ENCODE peak calls at places on chromosomes 2 and 18, in seven cellular contexts. X is A549; B is spleen; U is AG09309; G is esophagus squamous epithelium; O is foreskin fibroblast; H is CD4-positive, alpha-beta T cell. W is an unnamed sample.

GRCh38 chr2:173625315-173625714 is 270.6 kb downstream of the CDCA7 start:
- DNase-seq in X (no peak), B (no peak), U (no peak), G (no peak), O (no peak), H (no peak), W (no peak)

GRCh38 chr2:64818650-64819032 is 164.9 kb upstream of the SERTAD2 start:
- DNase-seq in X (no peak), B (no peak), U (no peak), G (no peak), O (no peak), H (no peak), W (no peak)

GRCh38 chr2:10258726-10259125 is 44.0 kb upstream of the HPCAL1 start:
- DNase-seq in X (no peak), B (peak; percentile 21), U (no peak), G (no peak), O (no peak), H (no peak), W (no peak)

GRCh38 chr2:240585101-240585500 is 1.4 kb upstream of the CAPN10 start:
- DNase-seq in X (no peak), B (peak; percentile 79), U (no peak), G (no peak), O (no peak), H (no peak), W (no peak)

GRCh38 chr2:168545439-168546082 is 89.5 kb downstream of the CERS6 start:
- DNase-seq in X (peak; percentile 59), B (no peak), U (peak; percentile 52), G (no peak), O (peak; percentile 92), H (no peak), W (no peak)

GRCh38 chr2:191878576-191879298 is 31.8 kb upstream of the CAVIN2 start:
- DNase-seq in X (peak; percentile 55), B (no peak), U (peak; percentile 84), G (no peak), O (peak; percentile 80), H (no peak), W (no peak)

GRCh38 chr2:234500394-234501006 is 3.6 kb upstream of the ARL4C start:
- DNase-seq in X (peak; percentile 83), B (peak; percentile 94), U (no peak), G (peak; percentile 49), O (peak; percentile 79), H (peak; percentile 71), W (no peak)

GRCh38 chr2:45169339-45170190 is 160.3 kb upstream of the SIX2 start:
- DNase-seq in X (peak; percentile 51), B (no peak), U (no peak), G (no peak), O (peak; percentile 51), H (no peak), W (peak; percentile 19)

GRCh38 chr2:209977386-209978239 is 24.8 kb upstream of the RPE start:
- DNase-seq in X (peak; percentile 44), B (no peak), U (peak; percentile 10), G (no peak), O (peak; percentile 47), H (no peak), W (peak; percentile 21)

GRCh38 chr2:152335851-152336102 is 803 bp downstream of the FMNL2 start:
- DNase-seq in X (peak; percentile 24), B (peak; percentile 80), U (no peak), G (no peak), O (no peak), H (no peak), W (no peak)

GRCh38 chr2:101113441-101114267 is 37.5 kb downstream of the TBC1D8 start:
- DNase-seq in X (peak; percentile 96), B (no peak), U (peak; percentile 82), G (no peak), O (peak; percentile 92), H (no peak), W (no peak)

GRCh38 chr2:105780606-105781005 is 35.9 kb downstream of the NCK2 start:
- DNase-seq in X (no peak), B (no peak), U (no peak), G (no peak), O (no peak), H (no peak), W (no peak)

GRCh38 chr2:122627388-122627787 is 871.9 kb downstream of the TSN start:
- DNase-seq in X (no peak), B (no peak), U (no peak), G (no peak), O (peak; percentile 6), H (no peak), W (no peak)

GRCh38 chr2:43110442-43110871 is 115.9 kb downstream of the ZFP36L2 start:
- DNase-seq in X (peak; percentile 69), B (no peak), U (peak; percentile 56), G (no peak), O (peak; percentile 81), H (no peak), W (no peak)

GRCh38 chr2:158038906-158039305 is 62.8 kb upstream of the UPP2 start:
- DNase-seq in X (no peak), B (no peak), U (no peak), G (no peak), O (no peak), H (no peak), W (no peak)

GRCh38 chr2:158031371-158031770 is 70.3 kb upstream of the UPP2 start:
- DNase-seq in X (no peak), B (no peak), U (no peak), G (no peak), O (no peak), H (no peak), W (no peak)

GRCh38 chr2:158034198-158034831 is 67.4 kb upstream of the UPP2 start:
- DNase-seq in X (peak; percentile 75), B (no peak), U (peak; percentile 27), G (no peak), O (peak; percentile 80), H (no peak), W (peak; percentile 47)
- TF ChIP-seq CTCF in X (peak; percentile 68), B (peak; percentile 42), U (peak; percentile 73), G (peak; percentile 15), O (peak; percentile 62), H (peak; percentile 30), W (peak; percentile 93)

GRCh38 chr18:65439184-65439583 is 311.6 kb upstream of the CDH7 start:
- DNase-seq in X (peak; percentile 1), B (no peak), U (no peak), G (no peak), O (peak; percentile 20), H (no peak), W (peak; percentile 20)

GRCh38 chr18:65435529-65435928 is 315.3 kb upstream of the CDH7 start:
- DNase-seq in X (no peak), B (no peak), U (no peak), G (no peak), O (no peak), H (no peak), W (no peak)

GRCh38 chr18:65436430-65436829 is 314.4 kb upstream of the CDH7 start:
- DNase-seq in X (no peak), B (no peak), U (no peak), G (no peak), O (no peak), H (no peak), W (no peak)
- TF ChIP-seq CTCF in X (no peak), B (no peak), U (no peak), G (no peak), O (no peak), H (no peak), W (no peak)

GRCh38 chr2:131493199-131494018 is 1.2 kb upstream of the MZT2A start:
- DNase-seq in X (no peak), B (peak; percentile 80), U (no peak), G (no peak), O (peak; percentile 7), H (no peak), W (no peak)
- TF ChIP-seq CTCF in X (no peak), B (no peak), U (no peak), G (no peak), O (no peak), H (no peak), W (no peak)

GRCh38 chr2:35199298-35199697 is 1156.3 kb upstream of the CRIM1 start:
- DNase-seq in X (peak; percentile 13), B (no peak), U (no peak), G (no peak), O (no peak), H (no peak), W (no peak)
- TF ChIP-seq CTCF in X (no peak), B (no peak), U (no peak), G (no peak), O (no peak), H (no peak), W (peak; percentile 13)

GRCh38 chr2:48528431-48528830 is 1.5 kb upstream of the STON1 start:
- DNase-seq in X (no peak), B (no peak), U (no peak), G (no peak), O (no peak), H (no peak), W (no peak)

GRCh38 chr2:48531141-48531648 is 1.2 kb downstream of the STON1 start:
- DNase-seq in X (no peak), B (no peak), U (peak; percentile 95), G (no peak), O (peak; percentile 67), H (no peak), W (no peak)

GRCh38 chr2:48529189-48529588 is 765 bp upstream of the STON1 start:
- DNase-seq in X (no peak), B (no peak), U (no peak), G (no peak), O (peak; percentile 42), H (no peak), W (no peak)

GRCh38 chr2:48529676-48530032 is 300 bp upstream of the STON1 start:
- DNase-seq in X (no peak), B (no peak), U (no peak), G (no peak), O (no peak), H (no peak), W (no peak)

DNA sequence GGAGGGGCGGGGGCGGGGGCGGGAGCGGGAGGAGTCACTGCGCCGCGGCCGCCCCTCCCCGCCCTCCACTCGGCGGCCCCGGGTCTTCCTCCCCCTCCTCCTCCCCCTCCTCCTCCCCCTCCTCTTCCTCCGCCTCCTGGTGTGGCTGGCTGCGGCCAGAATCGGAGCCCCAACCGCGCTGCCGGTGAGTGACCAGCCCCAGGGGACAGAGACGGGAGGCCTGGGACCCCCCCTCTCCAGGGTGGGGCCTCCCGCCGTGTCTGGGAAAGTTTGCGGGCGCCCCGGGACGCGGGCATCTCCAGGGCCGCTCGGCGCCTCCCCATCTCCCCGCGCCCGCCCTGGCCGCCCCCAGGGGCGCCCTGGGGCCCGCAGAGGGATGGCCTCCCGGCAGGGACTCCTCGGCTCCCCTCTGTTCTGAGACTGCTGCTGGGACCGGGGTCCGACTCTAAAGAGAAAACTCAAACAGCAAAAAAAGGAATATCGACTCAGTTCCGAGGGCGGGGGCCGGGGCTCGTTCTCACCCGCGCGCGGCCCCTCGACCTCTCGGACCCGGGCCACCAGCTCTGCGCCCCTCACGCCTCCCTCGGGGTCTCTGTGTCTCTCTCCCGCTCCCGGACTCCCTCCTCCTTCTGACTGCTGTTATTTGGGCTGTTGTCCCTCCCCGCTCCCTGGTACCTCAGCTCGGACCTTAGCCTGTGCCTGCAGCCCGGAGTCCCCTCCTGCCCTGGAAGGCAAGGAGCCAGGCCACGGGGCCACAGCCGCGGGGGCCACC is at the start of gene STON1:
- DNase-seq in X (peak; percentile 17), B (peak; percentile 84), U (no peak), G (no peak), O (peak; percentile 66), H (peak; percentile 20), W (peak; percentile 49)
- TF ChIP-seq CTCF in X (peak; percentile 13), B (no peak), U (peak; percentile 8), G (no peak), O (no peak), H (peak; percentile 20), W (no peak)

GRCh38 chr2:55013936-55014335 is 36.3 kb downstream of the RTN4 start:
- DNase-seq in X (no peak), B (no peak), U (no peak), G (no peak), O (no peak), H (no peak), W (no peak)
- TF ChIP-seq CTCF in X (peak; percentile 37), B (no peak), U (no peak), G (no peak), O (no peak), H (no peak), W (peak; percentile 54)